ENCODE peak calls at places on chromosomes 16 and 17, in five cellular contexts. One of them, this sample, is unnamed.

GRCh38 chr17:42276359-42276608 is at the start of gene STAT5B:
- DNase-seq in left ventricle myocardium inferior: peak; percentile 78
- DNase-seq in NCI-H524 treated with DMSO at 0.1 percent for 48 hours: no peak
- DNase-seq in hepatocyte: peak; percentile 88
- DNase-seq in T-helper 9 cell: peak; percentile 48
- DNase-seq in this sample: peak; percentile 64

GRCh38 chr16:77211880-77212735 is 12.9 kb downstream of the SYCE1L start:
- DNase-seq in left ventricle myocardium inferior: peak; percentile 38
- DNase-seq in NCI-H524 treated with DMSO at 0.1 percent for 48 hours: peak; percentile 52
- DNase-seq in hepatocyte: peak; percentile 87
- DNase-seq in T-helper 9 cell: peak; percentile 68
- DNase-seq in this sample: peak; percentile 81

GRCh38 chr16:2879854-2880508 is 3.0 kb upstream of the FLYWCH2 start:
- DNase-seq in left ventricle myocardium inferior: no peak
- DNase-seq in NCI-H524 treated with DMSO at 0.1 percent for 48 hours: no peak
- DNase-seq in hepatocyte: no peak
- DNase-seq in T-helper 9 cell: no peak
- DNase-seq in this sample: no peak

GRCh38 chr16:80080287-80080851 is 460.4 kb upstream of the DYNLRB2 start:
- DNase-seq in left ventricle myocardium inferior: no peak
- DNase-seq in NCI-H524 treated with DMSO at 0.1 percent for 48 hours: no peak
- DNase-seq in hepatocyte: peak; percentile 48
- DNase-seq in T-helper 9 cell: no peak
- DNase-seq in this sample: no peak

GRCh38 chr16:66324785-66325184 is 41.7 kb upstream of the CDH5 start:
- DNase-seq in left ventricle myocardium inferior: no peak
- DNase-seq in NCI-H524 treated with DMSO at 0.1 percent for 48 hours: no peak
- DNase-seq in hepatocyte: peak; percentile 36
- DNase-seq in T-helper 9 cell: no peak
- DNase-seq in this sample: peak; percentile 7

GRCh38 chr17:46766493-46767491 is 51.7 kb downstream of the WNT3 start:
- DNase-seq in left ventricle myocardium inferior: no peak
- DNase-seq in NCI-H524 treated with DMSO at 0.1 percent for 48 hours: no peak
- DNase-seq in hepatocyte: no peak
- DNase-seq in T-helper 9 cell: no peak
- DNase-seq in this sample: no peak

GRCh38 chr16:69339289-69340094 is at the start of the genes COG8 and NIP7:
- DNase-seq in left ventricle myocardium inferior: peak; percentile 94
- DNase-seq in NCI-H524 treated with DMSO at 0.1 percent for 48 hours: peak; percentile 92
- DNase-seq in hepatocyte: peak; percentile 98
- DNase-seq in T-helper 9 cell: peak; percentile 88
- DNase-seq in this sample: peak; percentile 96

GRCh38 chr16:88941933-88942909 is 34.8 kb downstream of the CBFA2T3 start:
- DNase-seq in left ventricle myocardium inferior: peak; percentile 61
- DNase-seq in NCI-H524 treated with DMSO at 0.1 percent for 48 hours: no peak
- DNase-seq in hepatocyte: peak; percentile 64
- DNase-seq in T-helper 9 cell: peak; percentile 52
- DNase-seq in this sample: peak; percentile 72

GRCh38 chr17:81153340-81153803 is 11.9 kb upstream of the PVALEF start:
- DNase-seq in left ventricle myocardium inferior: no peak
- DNase-seq in NCI-H524 treated with DMSO at 0.1 percent for 48 hours: no peak
- DNase-seq in hepatocyte: no peak
- DNase-seq in T-helper 9 cell: no peak
- DNase-seq in this sample: no peak

GRCh38 chr16:51524555-51525373 is 373.7 kb upstream of the SALL1 start:
- DNase-seq in left ventricle myocardium inferior: no peak
- DNase-seq in NCI-H524 treated with DMSO at 0.1 percent for 48 hours: no peak
- DNase-seq in hepatocyte: no peak
- DNase-seq in T-helper 9 cell: no peak
- DNase-seq in this sample: no peak

GRCh38 chr17:19766421-19767270 is 18.5 kb upstream of the ALDH3A1 start:
- DNase-seq in left ventricle myocardium inferior: peak; percentile 78
- DNase-seq in NCI-H524 treated with DMSO at 0.1 percent for 48 hours: peak; percentile 26
- DNase-seq in hepatocyte: peak; percentile 85
- DNase-seq in T-helper 9 cell: peak; percentile 76
- DNase-seq in this sample: peak; percentile 83

GRCh38 chr17:82636626-82637598 is 11.3 kb downstream of the WDR45B start:
- DNase-seq in left ventricle myocardium inferior: no peak
- DNase-seq in NCI-H524 treated with DMSO at 0.1 percent for 48 hours: no peak
- DNase-seq in hepatocyte: peak; percentile 87
- DNase-seq in T-helper 9 cell: no peak
- DNase-seq in this sample: no peak

GRCh38 chr16:11076259-11077018 is 132.1 kb downstream of the CLEC16A start:
- DNase-seq in left ventricle myocardium inferior: no peak
- DNase-seq in NCI-H524 treated with DMSO at 0.1 percent for 48 hours: peak; percentile 65
- DNase-seq in hepatocyte: no peak
- DNase-seq in T-helper 9 cell: no peak
- DNase-seq in this sample: peak; percentile 93

GRCh38 chr17:43608313-43608712 is 53.4 kb downstream of the MEOX1 start:
- DNase-seq in left ventricle myocardium inferior: no peak
- DNase-seq in NCI-H524 treated with DMSO at 0.1 percent for 48 hours: no peak
- DNase-seq in hepatocyte: no peak
- DNase-seq in T-helper 9 cell: no peak
- DNase-seq in this sample: peak; percentile 80

GRCh38 chr16:54812229-54812628 is 118.4 kb upstream of the IRX5 start:
- DNase-seq in left ventricle myocardium inferior: no peak
- DNase-seq in NCI-H524 treated with DMSO at 0.1 percent for 48 hours: no peak
- DNase-seq in hepatocyte: no peak
- DNase-seq in T-helper 9 cell: no peak
- DNase-seq in this sample: no peak

GRCh38 chr16:14148569-14148968 is 77.5 kb downstream of the MRTFB start:
- DNase-seq in left ventricle myocardium inferior: no peak
- DNase-seq in NCI-H524 treated with DMSO at 0.1 percent for 48 hours: no peak
- DNase-seq in hepatocyte: no peak
- DNase-seq in T-helper 9 cell: no peak
- DNase-seq in this sample: no peak

GRCh38 chr17:44197980-44198720 is 1.5 kb downstream of the ATXN7L3 start:
- DNase-seq in left ventricle myocardium inferior: no peak
- DNase-seq in NCI-H524 treated with DMSO at 0.1 percent for 48 hours: no peak
- DNase-seq in hepatocyte: peak; percentile 58
- DNase-seq in T-helper 9 cell: no peak
- DNase-seq in this sample: peak; percentile 61

GRCh38 chr17:67636312-67636711 is 81.4 kb upstream of the NOL11 start:
- DNase-seq in left ventricle myocardium inferior: no peak
- DNase-seq in NCI-H524 treated with DMSO at 0.1 percent for 48 hours: no peak
- DNase-seq in hepatocyte: no peak
- DNase-seq in T-helper 9 cell: no peak
- DNase-seq in this sample: no peak

GRCh38 chr16:12157510-12158093 is 181.1 kb downstream of the SNX29 start:
- DNase-seq in left ventricle myocardium inferior: no peak
- DNase-seq in NCI-H524 treated with DMSO at 0.1 percent for 48 hours: no peak
- DNase-seq in hepatocyte: no peak
- DNase-seq in T-helper 9 cell: no peak
- DNase-seq in this sample: no peak

GRCh38 chr16:69406780-69407331 is 17.6 kb upstream of the CYB5B start:
- DNase-seq in left ventricle myocardium inferior: no peak
- DNase-seq in NCI-H524 treated with DMSO at 0.1 percent for 48 hours: no peak
- DNase-seq in hepatocyte: no peak
- DNase-seq in T-helper 9 cell: no peak
- DNase-seq in this sample: peak; percentile 37

GRCh38 chr17:46009681-46010596 is 10.9 kb downstream of the STH start:
- DNase-seq in left ventricle myocardium inferior: no peak
- DNase-seq in NCI-H524 treated with DMSO at 0.1 percent for 48 hours: no peak
- DNase-seq in hepatocyte: no peak
- DNase-seq in T-helper 9 cell: no peak
- DNase-seq in this sample: no peak

GRCh38 chr17:69597898-69598692 is 183.6 kb downstream of the MAP2K6 start:
- DNase-seq in left ventricle myocardium inferior: no peak
- DNase-seq in NCI-H524 treated with DMSO at 0.1 percent for 48 hours: no peak
- DNase-seq in hepatocyte: no peak
- DNase-seq in T-helper 9 cell: no peak
- DNase-seq in this sample: no peak

GRCh38 chr17:68455756-68456528 is 1.4 kb downstream of the WIPI1 start:
- DNase-seq in left ventricle myocardium inferior: no peak
- DNase-seq in NCI-H524 treated with DMSO at 0.1 percent for 48 hours: no peak
- DNase-seq in hepatocyte: peak; percentile 45
- DNase-seq in T-helper 9 cell: no peak
- DNase-seq in this sample: no peak

GRCh38 chr17:57577751-57578607 is 167.1 kb downstream of the CCDC182 start:
- DNase-seq in left ventricle myocardium inferior: peak; percentile 35
- DNase-seq in NCI-H524 treated with DMSO at 0.1 percent for 48 hours: no peak
- DNase-seq in hepatocyte: peak; percentile 58
- DNase-seq in T-helper 9 cell: no peak
- DNase-seq in this sample: no peak

GRCh38 chr17:614637-615546 is 99.7 kb downstream of the VPS53 start:
- DNase-seq in left ventricle myocardium inferior: no peak
- DNase-seq in NCI-H524 treated with DMSO at 0.1 percent for 48 hours: no peak
- DNase-seq in hepatocyte: peak; percentile 45
- DNase-seq in T-helper 9 cell: no peak
- DNase-seq in this sample: no peak

GRCh38 chr17:83145358-83145738 is 65.9 kb downstream of the METRNL start:
- DNase-seq in left ventricle myocardium inferior: no peak
- DNase-seq in NCI-H524 treated with DMSO at 0.1 percent for 48 hours: no peak
- DNase-seq in hepatocyte: no peak
- DNase-seq in T-helper 9 cell: no peak
- DNase-seq in this sample: no peak

GRCh38 chr16:56736476-56736875 is 6.5 kb downstream of the NUP93 start:
- DNase-seq in left ventricle myocardium inferior: no peak
- DNase-seq in NCI-H524 treated with DMSO at 0.1 percent for 48 hours: no peak
- DNase-seq in hepatocyte: no peak
- DNase-seq in T-helper 9 cell: no peak
- DNase-seq in this sample: no peak

This sample was measured in activated CD8-positive, alpha-beta T cell treated with anti-CD3 and anti-CD28 coated beads for 36 hours.